ENCODE peak calls at places on chromosomes 3 and 15, in seven cellular contexts. P, K, N, D, Q, A and I are unnamed samples.
A peak's percentile ranks its signal among the peaks of the same experiment; 100 is the strongest.

GRCh38 chr15:66411190-66411589 is 24.5 kb downstream of the MAP2K1 start:
- DNase-seq in P (peak; percentile 35), K (no peak), N (no peak), D (no peak), Q (no peak), A (no peak), I (peak; percentile 10)

GRCh38 chr15:73956276-73957086 is 30.2 kb downstream of the LOXL1 start:
- DNase-seq in P (no peak), K (peak; percentile 99), N (peak; percentile 63), D (no peak), Q (no peak), A (peak; percentile 98), I (peak; percentile 93)

GRCh38 chr3:42653560-42654330 is at the start of gene ZBTB47:
- DNase-seq in P (peak; percentile 40), K (peak; percentile 79), N (peak; percentile 93), D (no peak), Q (no peak), A (peak; percentile 27), I (peak; percentile 46)

GRCh38 chr15:42384597-42384996 is 25.3 kb downstream of the CAPN3 start:
- DNase-seq in P (no peak), K (no peak), N (no peak), D (no peak), Q (no peak), A (no peak), I (no peak)

GRCh38 chr3:43638594-43639447 is 17.0 kb upstream of the ANO10 start:
- DNase-seq in P (peak; percentile 1), K (peak; percentile 42), N (no peak), D (no peak), Q (no peak), A (peak; percentile 14), I (peak; percentile 27)

GRCh38 chr3:149529099-149529498 is 54.6 kb downstream of the TM4SF4 start:
- DNase-seq in P (no peak), K (peak; percentile 37), N (no peak), D (no peak), Q (no peak), A (no peak), I (no peak)

GRCh38 chr3:46693038-46693896 is at the start of gene ALS2CL:
- DNase-seq in P (peak; percentile 65), K (peak; percentile 66), N (peak; percentile 89), D (peak; percentile 76), Q (peak; percentile 76), A (peak; percentile 47), I (peak; percentile 49)

GRCh38 chr3:174202561-174202960 is 656.6 kb upstream of the NAALADL2 start:
- DNase-seq in P (no peak), K (peak; percentile 59), N (no peak), D (no peak), Q (no peak), A (no peak), I (peak; percentile 62)

GRCh38 chr15:38536201-38536676 is 28.4 kb downstream of the RASGRP1 start:
- DNase-seq in P (no peak), K (peak; percentile 96), N (peak; percentile 77), D (no peak), Q (no peak), A (peak; percentile 60), I (no peak)

GRCh38 chr3:40178012-40178594 is 131.4 kb upstream of the EIF1B start:
- DNase-seq in P (no peak), K (no peak), N (no peak), D (no peak), Q (no peak), A (no peak), I (no peak)